ENCODE peak calls at places on chromosome 20, in eight cellular contexts. I, S, M, A, K, R, C and J are unnamed samples.

GRCh38 chr20:24985802-24986201 is 6.7 kb downstream of the APMAP start:
- DNase-seq in I (no peak), S (no peak), M (no peak), A (no peak), K (no peak), R (no peak), C (no peak), J (no peak)

GRCh38 chr20:47713941-47714450 is 71.3 kb downstream of the SULF2 start:
- DNase-seq in I (no peak), S (no peak), M (no peak), A (peak), K (peak), R (no peak), C (peak), J (no peak)

GRCh38 chr20:49510562-49511117 is 28.2 kb upstream of the KCNB1 start:
- DNase-seq in I (peak), S (no peak), M (no peak), A (peak), K (peak), R (no peak), C (peak), J (peak)

GRCh38 chr20:9068232-9068781 is 580 bp upstream of the PLCB4 start:
- DNase-seq in I (no peak), S (no peak), M (no peak), A (no peak), K (no peak), R (peak), C (no peak), J (no peak)

GRCh38 chr20:2468581-2469407 is 1.8 kb downstream of the SNRPB start:
- DNase-seq in I (no peak), S (no peak), M (no peak), A (peak), K (peak), R (no peak), C (no peak), J (no peak)

GRCh38 chr20:36881331-36881730 is 5.4 kb downstream of the TLDC2 start:
- DNase-seq in I (no peak), S (no peak), M (no peak), A (no peak), K (no peak), R (no peak), C (peak), J (no peak)

GRCh38 chr20:11965602-11966001 is 47.9 kb downstream of the BTBD3 start:
- DNase-seq in I (no peak), S (no peak), M (no peak), A (no peak), K (no peak), R (no peak), C (no peak), J (no peak)

GRCh38 chr20:50629675-50630055 is 61.7 kb downstream of the RIPOR3 start:
- DNase-seq in I (no peak), S (no peak), M (no peak), A (no peak), K (no peak), R (no peak), C (no peak), J (no peak)

GRCh38 chr20:17666491-17666890 is 15.6 kb downstream of the RRBP1 start:
- DNase-seq in I (no peak), S (no peak), M (no peak), A (peak), K (peak), R (no peak), C (no peak), J (no peak)

GRCh38 chr20:13857961-13858360 is 73.1 kb downstream of the NDUFAF5 start:
- DNase-seq in I (no peak), S (no peak), M (no peak), A (no peak), K (peak), R (no peak), C (no peak), J (no peak)

GRCh38 chr20:32792316-32792715 is 27.4 kb upstream of the MAPRE1 start:
- DNase-seq in I (peak), S (no peak), M (no peak), A (no peak), K (no peak), R (no peak), C (no peak), J (no peak)

GRCh38 chr20:16555754-16556153 is 17.5 kb downstream of the KIF16B start:
- DNase-seq in I (no peak), S (no peak), M (no peak), A (peak), K (peak), R (no peak), C (no peak), J (no peak)

GRCh38 chr20:7496394-7497111 is 443.7 kb downstream of the HAO1 start:
- DNase-seq in I (peak), S (no peak), M (no peak), A (no peak), K (peak), R (no peak), C (no peak), J (no peak)

GRCh38 chr20:4951299-4951698 is 50.0 kb downstream of the SLC23A2 start:
- DNase-seq in I (peak), S (no peak), M (no peak), A (peak), K (peak), R (no peak), C (no peak), J (no peak)

GRCh38 chr20:38073307-38074010 is 39.9 kb downstream of the RPRD1B start:
- DNase-seq in I (peak), S (no peak), M (no peak), A (peak), K (peak), R (no peak), C (peak), J (peak)

GRCh38 chr20:62219101-62219991 is 732 bp downstream of the HRH3 start:
- DNase-seq in I (no peak), S (no peak), M (no peak), A (no peak), K (no peak), R (peak), C (no peak), J (no peak)

GRCh38 chr20:57062241-57062640 is 204.2 kb downstream of the BMP7 start:
- DNase-seq in I (no peak), S (no peak), M (no peak), A (no peak), K (no peak), R (no peak), C (no peak), J (no peak)

GRCh38 chr20:57060407-57061057 is 205.9 kb downstream of the BMP7 start:
- DNase-seq in I (no peak), S (no peak), M (no peak), A (no peak), K (no peak), R (no peak), C (no peak), J (no peak)

GRCh38 chr20:57059055-57059617 is 207.3 kb downstream of the BMP7 start:
- DNase-seq in I (no peak), S (no peak), M (no peak), A (no peak), K (no peak), R (no peak), C (no peak), J (no peak)

GRCh38 chr20:57062696-57063270 is 203.7 kb downstream of the BMP7 start:
- DNase-seq in I (no peak), S (no peak), M (no peak), A (no peak), K (no peak), R (no peak), C (no peak), J (no peak)

GRCh38 chr20:57061058-57061900 is 205.2 kb downstream of the BMP7 start:
- DNase-seq in I (peak), S (no peak), M (no peak), A (no peak), K (no peak), R (peak), C (no peak), J (no peak)
- TF ChIP-seq CTCF in I (peak), S (peak), M (no peak), A (no peak), K (peak), R (peak), C (no peak), J (peak)

GRCh38 chr20:64047968-64048401 is 1.5 kb downstream of the SOX18 start:
- DNase-seq in I (no peak), S (no peak), M (no peak), A (no peak), K (no peak), R (no peak), C (no peak), J (no peak)
- H3K4me3 ChIP-seq in I (no peak), S (peak), M (no peak), A (no peak), K (no peak), R (no peak), C (no peak), J (no peak)

DNA sequence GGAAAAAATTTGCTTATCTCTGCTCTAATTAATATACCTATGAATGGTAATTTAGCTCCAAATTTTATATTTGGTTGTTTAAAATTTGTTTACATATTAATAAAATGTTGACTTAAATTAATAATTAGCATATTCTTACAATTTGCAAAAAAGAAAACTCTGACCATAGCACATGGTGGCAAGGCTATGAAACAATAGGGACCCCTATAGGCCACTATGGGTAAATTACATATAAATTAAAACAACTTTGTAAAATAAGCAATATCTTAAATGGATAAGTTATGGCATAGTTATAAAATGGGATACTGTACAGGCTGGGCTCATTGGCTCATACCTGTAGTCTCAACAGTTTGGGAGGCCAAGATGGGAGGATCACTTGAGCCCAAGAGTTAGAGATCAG is 76.0 kb downstream of the MKKS start:
- DNase-seq in I (no peak), S (no peak), M (no peak), A (peak), K (peak), R (no peak), C (no peak), J (no peak)
- TF ChIP-seq CTCF in I (peak), S (peak), M (no peak), A (peak), K (peak), R (no peak), C (peak), J (peak)

DNA sequence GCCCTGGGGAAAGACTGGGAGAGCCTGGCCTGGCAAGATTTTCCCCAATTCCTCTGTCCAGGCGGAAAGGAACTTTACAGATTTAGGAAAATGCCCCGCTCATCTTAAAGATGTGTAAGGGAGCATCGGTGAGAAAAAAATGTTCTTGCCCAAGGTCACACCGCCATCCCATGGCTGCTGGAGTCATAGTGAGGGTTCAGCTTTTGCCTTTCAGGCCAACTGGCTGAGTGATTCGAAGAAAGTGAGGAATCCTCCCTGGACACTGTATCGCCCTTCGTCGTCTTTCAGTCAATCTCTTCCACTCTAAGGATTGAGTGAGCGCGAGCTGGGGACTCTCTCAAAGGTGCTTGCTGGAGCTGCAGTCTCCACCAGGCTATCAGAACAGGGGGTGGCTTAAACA is 1.4 kb downstream of the WFDC2 start:
- DNase-seq in I (no peak), S (no peak), M (no peak), A (no peak), K (peak), R (no peak), C (no peak), J (no peak)
- H3K4me3 ChIP-seq in I (peak), S (peak), M (peak), A (peak), K (no peak), R (no peak), C (peak), J (no peak)

GRCh38 chr20:45096781-45097180 is 4.1 kb downstream of the KCNS1 start:
- DNase-seq in I (no peak), S (no peak), M (no peak), A (no peak), K (no peak), R (no peak), C (no peak), J (no peak)

GRCh38 chr20:45095753-45096371 is 5.1 kb downstream of the KCNS1 start:
- DNase-seq in I (peak), S (no peak), M (peak), A (peak), K (peak), R (peak), C (peak), J (no peak)

GRCh38 chr20:45100563-45101245 is at the start of gene KCNS1:
- DNase-seq in I (peak), S (no peak), M (no peak), A (no peak), K (no peak), R (peak), C (no peak), J (no peak)

GRCh38 chr20:45097485-45098095 is 3.3 kb downstream of the KCNS1 start:
- DNase-seq in I (no peak), S (no peak), M (no peak), A (peak), K (peak), R (no peak), C (no peak), J (no peak)

DNA sequence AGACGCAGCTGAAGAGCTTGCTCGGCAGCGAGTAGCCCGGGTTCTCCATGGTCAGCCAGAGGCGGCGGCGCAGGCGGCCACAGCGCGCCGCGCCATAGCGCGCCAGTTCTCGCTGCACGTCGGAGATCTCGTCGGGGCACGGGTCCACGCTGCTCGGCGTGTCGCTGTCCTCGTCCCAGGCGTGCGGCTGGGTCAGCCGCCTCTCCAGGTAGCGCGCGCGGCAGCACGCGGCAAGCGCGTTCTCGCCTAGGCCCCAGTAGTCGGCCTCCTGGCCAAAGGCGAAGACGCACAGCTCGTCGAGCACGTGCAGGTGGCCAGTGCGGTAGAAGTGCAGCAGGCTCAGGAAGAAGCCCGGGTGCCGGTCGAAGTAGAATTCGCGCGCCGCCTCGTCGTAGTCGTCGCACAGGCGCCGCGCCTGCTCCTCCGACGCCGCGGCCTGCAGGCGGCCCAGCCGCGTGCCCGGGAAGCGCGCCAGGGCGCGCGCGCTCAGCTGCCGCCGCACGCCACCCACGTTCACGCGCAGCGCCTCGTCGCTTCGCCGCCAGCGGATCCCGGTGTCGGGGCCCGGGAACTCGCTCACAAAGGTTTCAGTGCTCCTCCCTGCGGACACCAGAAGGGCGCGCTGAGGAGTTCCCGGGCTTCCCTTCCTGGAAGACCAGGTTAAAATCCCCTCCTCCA is 2.7 kb downstream of the KCNS1 start:
- DNase-seq in I (peak), S (no peak), M (no peak), A (peak), K (peak), R (peak), C (no peak), J (no peak)
- TF ChIP-seq CTCF in I (peak), S (no peak), M (no peak), A (no peak), K (no peak), R (peak), C (no peak), J (no peak)

GRCh38 chr20:460180-460579 is 2.2 kb downstream of the TBC1D20 start:
- DNase-seq in I (no peak), S (no peak), M (no peak), A (no peak), K (no peak), R (no peak), C (no peak), J (no peak)

GRCh38 chr20:462199-462991 is at the start of gene TBC1D20:
- DNase-seq in I (peak), S (no peak), M (peak), A (peak), K (peak), R (peak), C (peak), J (no peak)

GRCh38 chr20:458766-459165 is 3.6 kb downstream of the TBC1D20 start:
- DNase-seq in I (no peak), S (no peak), M (no peak), A (no peak), K (no peak), R (no peak), C (no peak), J (no peak)

GRCh38 chr20:461254-462198 is 807 bp downstream of the TBC1D20 start:
- DNase-seq in I (peak), S (no peak), M (peak), A (peak), K (peak), R (peak), C (peak), J (no peak)

GRCh38 chr20:460707-461106 is 1.6 kb downstream of the TBC1D20 start:
- DNase-seq in I (no peak), S (no peak), M (no peak), A (peak), K (peak), R (no peak), C (no peak), J (no peak)
- H3K4me3 ChIP-seq in I (peak), S (peak), M (no peak), A (peak), K (peak), R (no peak), C (no peak), J (peak)

GRCh38 chr20:58636983-58637421 is 14.1 kb upstream of the STX16 start:
- DNase-seq in I (no peak), S (no peak), M (no peak), A (no peak), K (no peak), R (no peak), C (no peak), J (no peak)

GRCh38 chr20:58639182-58640146 is 11.6 kb upstream of the STX16 start:
- DNase-seq in I (no peak), S (no peak), M (no peak), A (no peak), K (no peak), R (no peak), C (no peak), J (no peak)

GRCh38 chr20:58636396-58636982 is 14.6 kb upstream of the STX16 start:
- DNase-seq in I (no peak), S (no peak), M (no peak), A (no peak), K (no peak), R (no peak), C (no peak), J (no peak)

GRCh38 chr20:58638467-58639181 is 12.5 kb upstream of the STX16 start:
- DNase-seq in I (no peak), S (no peak), M (no peak), A (no peak), K (no peak), R (no peak), C (no peak), J (no peak)

GRCh38 chr20:58637466-58638198 is 13.5 kb upstream of the STX16 start:
- DNase-seq in I (no peak), S (no peak), M (no peak), A (no peak), K (no peak), R (no peak), C (no peak), J (no peak)
- TF ChIP-seq CTCF in I (no peak), S (no peak), M (no peak), A (no peak), K (no peak), R (no peak), C (no peak), J (no peak)